ENCODE peak calls at places on chromosomes 1 and 21, in nine cellular contexts. One of them, this sample, is unnamed.
A peak's percentile ranks its signal among the peaks of the same experiment; 100 is the strongest.

GRCh38 chr1:29249170-29249691 is 12.9 kb downstream of the PTPRU start:
- DNase-seq in right cardiac atrium: no peak
- DNase-seq in left ventricle myocardium inferior: no peak
- DNase-seq in lower lobe of right lung: no peak
- DNase-seq in Caco-2: peak; percentile 54
- DNase-seq in body of pancreas: no peak
- DNase-seq in CD8-positive, alpha-beta T cell: no peak
- DNase-seq in pancreas: no peak
- DNase-seq in PC-9: peak; percentile 69
- DNase-seq in this sample: no peak

GRCh38 chr1:90850925-90851710 is 134.0 kb upstream of the BARHL2 start:
- DNase-seq in left ventricle myocardium inferior: peak; percentile 82
- DNase-seq in lower lobe of right lung: peak; percentile 86
- DNase-seq in PC-9: peak; percentile 75
- DNase-seq in Caco-2: peak; percentile 70
- DNase-seq in pancreas: peak; percentile 91
- DNase-seq in right cardiac atrium: peak; percentile 94
- DNase-seq in CD8-positive, alpha-beta T cell: peak; percentile 82
- DNase-seq in body of pancreas: peak; percentile 85
- DNase-seq in this sample: peak; percentile 69

GRCh38 chr1:220076861-220077762 is 12.5 kb downstream of the BPNT1 start:
- DNase-seq in right cardiac atrium: no peak
- DNase-seq in body of pancreas: no peak
- DNase-seq in lower lobe of right lung: no peak
- DNase-seq in CD8-positive, alpha-beta T cell: no peak
- DNase-seq in PC-9: no peak
- DNase-seq in left ventricle myocardium inferior: no peak
- DNase-seq in pancreas: no peak
- DNase-seq in Caco-2: no peak
- DNase-seq in this sample: no peak

GRCh38 chr1:22518379-22518778 is 44.9 kb upstream of the EPHA8 start:
- DNase-seq in left ventricle myocardium inferior: no peak
- DNase-seq in PC-9: no peak
- DNase-seq in lower lobe of right lung: no peak
- DNase-seq in pancreas: no peak
- DNase-seq in CD8-positive, alpha-beta T cell: no peak
- DNase-seq in Caco-2: no peak
- DNase-seq in body of pancreas: peak; percentile 48
- DNase-seq in right cardiac atrium: no peak
- DNase-seq in this sample: no peak

GRCh38 chr1:35958558-35958957 is 27.7 kb downstream of the AGO3 start:
- DNase-seq in lower lobe of right lung: no peak
- DNase-seq in left ventricle myocardium inferior: no peak
- DNase-seq in PC-9: no peak
- DNase-seq in right cardiac atrium: no peak
- DNase-seq in Caco-2: peak; percentile 34
- DNase-seq in pancreas: no peak
- DNase-seq in CD8-positive, alpha-beta T cell: no peak
- DNase-seq in body of pancreas: no peak
- DNase-seq in this sample: no peak

GRCh38 chr21:33374080-33374873 is 28.9 kb upstream of the IFNGR2 start:
- DNase-seq in right cardiac atrium: no peak
- DNase-seq in PC-9: peak; percentile 32
- DNase-seq in CD8-positive, alpha-beta T cell: peak; percentile 70
- DNase-seq in pancreas: no peak
- DNase-seq in body of pancreas: peak; percentile 67
- DNase-seq in Caco-2: peak; percentile 46
- DNase-seq in lower lobe of right lung: no peak
- DNase-seq in left ventricle myocardium inferior: peak; percentile 52
- DNase-seq in this sample: no peak

GRCh38 chr1:174217248-174217647 is 57.9 kb downstream of the RABGAP1L start:
- DNase-seq in right cardiac atrium: no peak
- DNase-seq in lower lobe of right lung: no peak
- DNase-seq in Caco-2: no peak
- DNase-seq in CD8-positive, alpha-beta T cell: no peak
- DNase-seq in left ventricle myocardium inferior: no peak
- DNase-seq in PC-9: no peak
- DNase-seq in pancreas: no peak
- DNase-seq in body of pancreas: no peak
- DNase-seq in this sample: no peak

GRCh38 chr1:29236993-29237905 is 927 bp downstream of the PTPRU start:
- DNase-seq in body of pancreas: peak; percentile 67
- DNase-seq in pancreas: peak; percentile 82
- DNase-seq in Caco-2: peak; percentile 50
- DNase-seq in PC-9: peak; percentile 50
- DNase-seq in right cardiac atrium: peak; percentile 84
- DNase-seq in CD8-positive, alpha-beta T cell: no peak
- DNase-seq in left ventricle myocardium inferior: peak; percentile 47
- DNase-seq in lower lobe of right lung: peak; percentile 74
- DNase-seq in this sample: no peak

GRCh38 chr1:100597069-100597741 is 59.3 kb downstream of the GPR88 start:
- DNase-seq in pancreas: no peak
- DNase-seq in PC-9: peak; percentile 29
- DNase-seq in left ventricle myocardium inferior: no peak
- DNase-seq in CD8-positive, alpha-beta T cell: no peak
- DNase-seq in body of pancreas: no peak
- DNase-seq in right cardiac atrium: no peak
- DNase-seq in Caco-2: no peak
- DNase-seq in lower lobe of right lung: no peak
- DNase-seq in this sample: no peak

GRCh38 chr1:182330303-182330702 is 61.3 kb downstream of the GLUL start:
- DNase-seq in left ventricle myocardium inferior: no peak
- DNase-seq in right cardiac atrium: no peak
- DNase-seq in body of pancreas: peak; percentile 45
- DNase-seq in Caco-2: no peak
- DNase-seq in CD8-positive, alpha-beta T cell: no peak
- DNase-seq in lower lobe of right lung: no peak
- DNase-seq in pancreas: no peak
- DNase-seq in PC-9: no peak
- DNase-seq in this sample: no peak

GRCh38 chr1:221850788-221851187 is 108.9 kb upstream of the DUSP10 start:
- DNase-seq in lower lobe of right lung: no peak
- DNase-seq in Caco-2: no peak
- DNase-seq in CD8-positive, alpha-beta T cell: no peak
- DNase-seq in PC-9: no peak
- DNase-seq in left ventricle myocardium inferior: no peak
- DNase-seq in right cardiac atrium: no peak
- DNase-seq in pancreas: no peak
- DNase-seq in body of pancreas: no peak
- DNase-seq in this sample: no peak

GRCh38 chr1:28170036-28170596 is 6.4 kb downstream of the PTAFR start:
- DNase-seq in Caco-2: no peak
- DNase-seq in pancreas: no peak
- DNase-seq in CD8-positive, alpha-beta T cell: no peak
- DNase-seq in left ventricle myocardium inferior: no peak
- DNase-seq in PC-9: no peak
- DNase-seq in right cardiac atrium: peak; percentile 4
- DNase-seq in lower lobe of right lung: no peak
- DNase-seq in body of pancreas: no peak
- DNase-seq in this sample: no peak

GRCh38 chr1:68361511-68361910 is 88.2 kb downstream of the RPE65 start:
- DNase-seq in body of pancreas: no peak
- DNase-seq in PC-9: no peak
- DNase-seq in pancreas: no peak
- DNase-seq in Caco-2: no peak
- DNase-seq in CD8-positive, alpha-beta T cell: no peak
- DNase-seq in left ventricle myocardium inferior: no peak
- DNase-seq in right cardiac atrium: no peak
- DNase-seq in lower lobe of right lung: no peak
- DNase-seq in this sample: no peak

GRCh38 chr1:19676438-19676922 is 11.8 kb downstream of the HTR6 start:
- DNase-seq in lower lobe of right lung: no peak
- DNase-seq in left ventricle myocardium inferior: peak; percentile 69
- DNase-seq in pancreas: no peak
- DNase-seq in right cardiac atrium: peak; percentile 88
- DNase-seq in Caco-2: peak; percentile 47
- DNase-seq in PC-9: peak; percentile 28
- DNase-seq in CD8-positive, alpha-beta T cell: no peak
- DNase-seq in body of pancreas: peak; percentile 54
- DNase-seq in this sample: no peak

GRCh38 chr1:50724626-50725286 is 235.3 kb downstream of the FAF1 start:
- DNase-seq in Caco-2: no peak
- DNase-seq in PC-9: no peak
- DNase-seq in left ventricle myocardium inferior: no peak
- DNase-seq in right cardiac atrium: no peak
- DNase-seq in CD8-positive, alpha-beta T cell: no peak
- DNase-seq in body of pancreas: no peak
- DNase-seq in lower lobe of right lung: no peak
- DNase-seq in pancreas: no peak
- DNase-seq in this sample: no peak

GRCh38 chr1:167491586-167492408 is 26.5 kb downstream of the CD247 start:
- DNase-seq in left ventricle myocardium inferior: no peak
- DNase-seq in PC-9: no peak
- DNase-seq in CD8-positive, alpha-beta T cell: no peak
- DNase-seq in body of pancreas: no peak
- DNase-seq in Caco-2: no peak
- DNase-seq in lower lobe of right lung: no peak
- DNase-seq in right cardiac atrium: no peak
- DNase-seq in pancreas: no peak
- DNase-seq in this sample: no peak

GRCh38 chr21:34061983-34062382 is 11.4 kb upstream of the MRPS6 start:
- DNase-seq in PC-9: no peak
- DNase-seq in Caco-2: peak; percentile 40
- DNase-seq in pancreas: no peak
- DNase-seq in right cardiac atrium: no peak
- DNase-seq in CD8-positive, alpha-beta T cell: no peak
- DNase-seq in body of pancreas: no peak
- DNase-seq in lower lobe of right lung: no peak
- DNase-seq in left ventricle myocardium inferior: no peak
- DNase-seq in this sample: no peak

GRCh38 chr1:6911974-6912373 is 126.7 kb downstream of the CAMTA1 start:
- DNase-seq in lower lobe of right lung: no peak
- DNase-seq in pancreas: no peak
- DNase-seq in PC-9: no peak
- DNase-seq in right cardiac atrium: no peak
- DNase-seq in left ventricle myocardium inferior: no peak
- DNase-seq in body of pancreas: no peak
- DNase-seq in CD8-positive, alpha-beta T cell: no peak
- DNase-seq in Caco-2: no peak
- DNase-seq in this sample: no peak

DNA sequence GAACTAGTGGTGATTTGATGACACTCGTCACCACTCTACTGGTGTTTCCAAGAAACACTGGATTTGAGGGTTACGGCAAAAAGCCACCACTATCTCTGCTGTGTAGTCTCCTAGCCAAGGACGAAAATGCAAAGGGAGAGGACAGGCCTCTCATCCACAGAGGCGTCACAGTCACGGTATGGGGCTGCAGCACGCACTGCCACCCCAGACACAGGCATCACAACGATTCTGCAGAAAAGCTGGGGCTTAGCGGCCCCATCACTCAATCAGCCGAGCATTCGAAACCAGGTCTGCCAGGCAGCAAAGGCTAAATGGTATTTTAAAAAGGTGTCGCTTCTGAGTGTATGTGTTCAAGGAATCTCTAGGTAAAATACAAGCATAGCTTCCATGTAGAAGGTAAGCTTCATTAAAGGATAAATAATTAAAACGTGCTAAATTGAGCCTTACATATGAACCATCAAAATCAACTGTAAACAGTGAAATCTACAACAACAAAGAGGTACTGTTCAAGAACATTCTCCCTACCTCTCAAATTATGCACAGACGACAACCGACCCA is 1.4 kb downstream of the RIPK4 start:
- DNase-seq in body of pancreas: no peak
- DNase-seq in PC-9: no peak
- DNase-seq in pancreas: no peak
- DNase-seq in right cardiac atrium: no peak
- DNase-seq in CD8-positive, alpha-beta T cell: no peak
- DNase-seq in left ventricle myocardium inferior: no peak
- DNase-seq in Caco-2: no peak
- DNase-seq in lower lobe of right lung: no peak
- DNase-seq in this sample: no peak
- H3K9me3 ChIP-seq in body of pancreas: no peaks in the 10 kb centered on the region
- H3K9me3 ChIP-seq in PC-9: no peaks in the 10 kb centered on the region
- H3K9me3 ChIP-seq in pancreas: no peaks in the 10 kb centered on the region
- H3K9me3 ChIP-seq in right cardiac atrium: no peaks in the 10 kb centered on the region
- H3K9me3 ChIP-seq in CD8-positive, alpha-beta T cell: no peaks in the 10 kb centered on the region
- H3K9me3 ChIP-seq in left ventricle myocardium inferior: no peaks in the 10 kb centered on the region
- H3K9me3 ChIP-seq in Caco-2: no peaks in the 10 kb centered on the region
- H3K9me3 ChIP-seq in lower lobe of right lung: no peaks in the 10 kb centered on the region
- H3K9me3 ChIP-seq in this sample: no peaks in the 10 kb centered on the region

DNA sequence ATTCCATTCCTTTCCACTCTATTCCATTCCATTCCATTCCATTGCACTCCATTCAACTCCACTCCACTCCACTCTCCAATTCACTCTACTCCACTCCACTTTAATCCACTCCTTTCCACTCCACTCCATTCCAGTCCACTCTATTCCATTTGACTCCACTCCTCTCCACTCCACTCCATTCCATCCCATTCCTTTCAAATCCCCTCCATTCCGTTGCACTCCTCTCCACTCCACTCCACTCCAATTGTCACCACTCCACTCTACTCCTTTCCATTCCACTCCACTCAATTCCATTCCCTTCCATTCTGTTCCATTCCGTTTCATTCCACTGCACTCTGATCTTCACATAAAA is 2563.7 kb upstream of the TPTE start:
- DNase-seq in pancreas: no peak
- DNase-seq in PC-9: no peak
- DNase-seq in Caco-2: no peak
- DNase-seq in left ventricle myocardium inferior: no peak
- DNase-seq in lower lobe of right lung: no peak
- DNase-seq in body of pancreas: no peak
- DNase-seq in right cardiac atrium: no peak
- DNase-seq in CD8-positive, alpha-beta T cell: no peak
- DNase-seq in this sample: no peak
- H3K9me3 ChIP-seq in pancreas: peaks cover under 1% of the 10 kb centered on the region
- H3K9me3 ChIP-seq in PC-9: peaks cover 13% of the 10 kb centered on the region
- H3K9me3 ChIP-seq in Caco-2: peaks cover 30% of the 10 kb centered on the region
- H3K9me3 ChIP-seq in left ventricle myocardium inferior: no peaks in the 10 kb centered on the region
- H3K9me3 ChIP-seq in lower lobe of right lung: peaks cover 79% of the 10 kb centered on the region
- H3K9me3 ChIP-seq in body of pancreas: peaks cover 63% of the 10 kb centered on the region
- H3K9me3 ChIP-seq in right cardiac atrium: peaks cover 11% of the 10 kb centered on the region
- H3K9me3 ChIP-seq in CD8-positive, alpha-beta T cell: peaks cover 33% of the 10 kb centered on the region
- H3K9me3 ChIP-seq in this sample: peaks cover 35% of the 10 kb centered on the region

DNA sequence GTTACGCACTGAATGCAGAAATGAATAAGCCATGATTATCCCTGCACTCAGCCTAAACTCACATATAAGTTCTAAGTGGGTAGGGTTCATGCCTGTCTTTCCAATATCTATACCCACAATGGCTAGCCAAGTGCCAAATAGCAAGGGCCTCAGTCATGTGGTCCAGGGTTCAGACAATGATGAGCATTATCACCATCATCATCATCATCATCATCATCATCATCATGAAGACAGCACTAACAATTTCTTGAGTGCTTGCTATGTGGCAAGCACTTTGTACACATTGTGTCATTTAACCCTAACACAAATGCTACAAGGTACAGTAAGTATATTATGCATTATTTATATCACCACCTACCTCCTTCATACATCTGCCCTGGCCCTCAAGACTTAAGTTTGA is 500.0 kb downstream of the AGBL4 start:
- DNase-seq in CD8-positive, alpha-beta T cell: no peak
- DNase-seq in right cardiac atrium: no peak
- DNase-seq in Caco-2: no peak
- DNase-seq in PC-9: no peak
- DNase-seq in body of pancreas: no peak
- DNase-seq in lower lobe of right lung: no peak
- DNase-seq in left ventricle myocardium inferior: no peak
- DNase-seq in pancreas: no peak
- DNase-seq in this sample: no peak
- H3K9me3 ChIP-seq in CD8-positive, alpha-beta T cell: no peaks in the 10 kb centered on the region
- H3K9me3 ChIP-seq in right cardiac atrium: no peaks in the 10 kb centered on the region
- H3K9me3 ChIP-seq in Caco-2: no peaks in the 10 kb centered on the region
- H3K9me3 ChIP-seq in PC-9: no peaks in the 10 kb centered on the region
- H3K9me3 ChIP-seq in body of pancreas: no peaks in the 10 kb centered on the region
- H3K9me3 ChIP-seq in lower lobe of right lung: no peaks in the 10 kb centered on the region
- H3K9me3 ChIP-seq in left ventricle myocardium inferior: peaks cover 2% of the 10 kb centered on the region
- H3K9me3 ChIP-seq in pancreas: no peaks in the 10 kb centered on the region
- H3K9me3 ChIP-seq in this sample: no peaks in the 10 kb centered on the region

GRCh38 chr1:152426731-152427130 is 12.7 kb upstream of the CRNN start:
- DNase-seq in right cardiac atrium: no peak
- DNase-seq in Caco-2: no peak
- DNase-seq in CD8-positive, alpha-beta T cell: no peak
- DNase-seq in body of pancreas: no peak
- DNase-seq in left ventricle myocardium inferior: no peak
- DNase-seq in pancreas: no peak
- DNase-seq in PC-9: no peak
- DNase-seq in lower lobe of right lung: no peak
- DNase-seq in this sample: no peak
- H3K9me3 ChIP-seq in right cardiac atrium: no peaks in the 10 kb centered on the region
- H3K9me3 ChIP-seq in Caco-2: peaks cover 4% of the 10 kb centered on the region
- H3K9me3 ChIP-seq in CD8-positive, alpha-beta T cell: no peaks in the 10 kb centered on the region
- H3K9me3 ChIP-seq in body of pancreas: peaks cover 10% of the 10 kb centered on the region
- H3K9me3 ChIP-seq in left ventricle myocardium inferior: peaks cover 14% of the 10 kb centered on the region
- H3K9me3 ChIP-seq in pancreas: no peaks in the 10 kb centered on the region
- H3K9me3 ChIP-seq in PC-9: no peaks in the 10 kb centered on the region
- H3K9me3 ChIP-seq in lower lobe of right lung: peaks cover 9% of the 10 kb centered on the region
- H3K9me3 ChIP-seq in this sample: no peaks in the 10 kb centered on the region

This sample was measured in T-helper 17 cell.